ENCODE peak calls at places on chromosomes 5 and 9, in six cellular contexts. O is AG04450, K is GM12865, B is kidney, U is foreskin fibroblast, G is ovary. X is an unnamed sample.

GRCh38 chr5:28190011-28190410 is 1151.6 kb upstream of the CDH9 start:
- DNase-seq in O (no peak), K (no peak), B (no peak), U (no peak), G (no peak), X (no peak)

GRCh38 chr5:114311943-114312342 is 49.9 kb upstream of the KCNN2 start:
- DNase-seq in O (no peak), K (no peak), B (no peak), U (no peak), G (no peak), X (no peak)

GRCh38 chr5:3251784-3252183 is 343.8 kb upstream of the IRX1 start:
- DNase-seq in O (no peak), K (no peak), B (no peak), U (no peak), G (no peak), X (no peak)

GRCh38 chr5:97182571-97183099 is 412 bp downstream of the RIOK2 start:
- DNase-seq in O (no peak), K (peak; percentile 10), B (no peak), U (no peak), G (no peak), X (no peak)

GRCh38 chr5:56908942-56909293 is 478 bp upstream of the SETD9 start:
- DNase-seq in O (no peak), K (no peak), B (peak; percentile 92), U (no peak), G (no peak), X (peak; percentile 45)

GRCh38 chr5:74446673-74447337 is 193.7 kb downstream of the ENC1 start:
- DNase-seq in O (no peak), K (no peak), B (no peak), U (no peak), G (no peak), X (no peak)

GRCh38 chr9:14251146-14252071 is 62.5 kb downstream of the NFIB start:
- DNase-seq in O (peak; percentile 39), K (no peak), B (peak; percentile 78), U (peak; percentile 61), G (peak; percentile 53), X (peak; percentile 37)

GRCh38 chr9:89892053-89892419 is 287.2 kb downstream of the GADD45G start:
- DNase-seq in O (no peak), K (no peak), B (no peak), U (no peak), G (no peak), X (no peak)

GRCh38 chr5:63053019-63053638 is 474.5 kb downstream of the LRRC70 start:
- DNase-seq in O (no peak), K (no peak), B (no peak), U (no peak), G (peak; percentile 70), X (no peak)

GRCh38 chr5:71976449-71976848 is 130.8 kb upstream of the MAP1B start:
- DNase-seq in O (no peak), K (no peak), B (no peak), U (no peak), G (no peak), X (no peak)

GRCh38 chr5:87541033-87541432 is 128.3 kb upstream of the CCNH start:
- DNase-seq in O (no peak), K (peak; percentile 9), B (no peak), U (no peak), G (peak; percentile 53), X (peak; percentile 43)

GRCh38 chr9:116910201-116910600 is 223.1 kb downstream of the TRIM32 start:
- DNase-seq in O (no peak), K (peak; percentile 1), B (no peak), U (no peak), G (no peak), X (no peak)

GRCh38 chr9:15936316-15936869 is 383.6 kb downstream of the CCDC171 start:
- DNase-seq in O (no peak), K (no peak), B (peak; percentile 38), U (peak; percentile 88), G (no peak), X (peak; percentile 7)

GRCh38 chr5:131406997-131407638 is 143.3 kb downstream of the CDC42SE2 start:
- DNase-seq in O (no peak), K (no peak), B (no peak), U (no peak), G (no peak), X (no peak)

GRCh38 chr5:1513326-1514026 is 10.3 kb downstream of the LPCAT1 start:
- DNase-seq in O (no peak), K (no peak), B (no peak), U (no peak), G (peak; percentile 2), X (no peak)

GRCh38 chr5:135190345-135191083 is 156.5 kb upstream of the PITX1 start:
- DNase-seq in O (no peak), K (no peak), B (no peak), U (no peak), G (no peak), X (no peak)

GRCh38 chr5:57581772-57582171 is 99.2 kb upstream of the ACTBL2 start:
- DNase-seq in O (no peak), K (no peak), B (no peak), U (no peak), G (no peak), X (no peak)

GRCh38 chr9:105656131-105656921 is 5.9 kb upstream of the TAL2 start:
- DNase-seq in O (no peak), K (peak; percentile 33), B (peak; percentile 75), U (no peak), G (peak; percentile 18), X (no peak)

GRCh38 chr5:1787472-1788047 is 12.1 kb downstream of the MRPL36 start:
- DNase-seq in O (no peak), K (no peak), B (peak; percentile 63), U (no peak), G (no peak), X (no peak)

GRCh38 chr5:73523861-73524260 is 25.6 kb downstream of the BTF3 start:
- DNase-seq in O (no peak), K (no peak), B (no peak), U (no peak), G (no peak), X (no peak)

GRCh38 chr9:70428781-70429180 is 14.3 kb upstream of the KLF9 start:
- DNase-seq in O (no peak), K (no peak), B (no peak), U (no peak), G (no peak), X (no peak)

GRCh38 chr9:70003786-70004185 is 39.9 kb upstream of the MAMDC2 start:
- DNase-seq in O (no peak), K (no peak), B (no peak), U (peak; percentile 62), G (no peak), X (peak; percentile 6)

GRCh38 chr5:79845448-79846197 is 145.4 kb downstream of the MTX3 start:
- DNase-seq in O (peak; percentile 53), K (peak; percentile 9), B (no peak), U (peak; percentile 61), G (no peak), X (peak; percentile 76)

GRCh38 chr9:129109952-129110739 is 447 bp downstream of the CRAT start:
- DNase-seq in O (no peak), K (peak; percentile 18), B (peak; percentile 78), U (peak; percentile 26), G (peak; percentile 50), X (peak; percentile 7)

GRCh38 chr9:37944671-37945481 is 40.9 kb upstream of the SLC25A51 start:
- DNase-seq in O (no peak), K (no peak), B (no peak), U (no peak), G (no peak), X (peak; percentile 57)

GRCh38 chr5:75192804-75193203 is 43.9 kb downstream of the ANKRD31 start:
- DNase-seq in O (no peak), K (no peak), B (no peak), U (no peak), G (no peak), X (no peak)

GRCh38 chr9:128420060-128420650 is 502 bp upstream of the CERCAM start:
- DNase-seq in O (no peak), K (peak; percentile 76), B (peak; percentile 90), U (peak; percentile 66), G (peak; percentile 68), X (peak; percentile 31)

DNA sequence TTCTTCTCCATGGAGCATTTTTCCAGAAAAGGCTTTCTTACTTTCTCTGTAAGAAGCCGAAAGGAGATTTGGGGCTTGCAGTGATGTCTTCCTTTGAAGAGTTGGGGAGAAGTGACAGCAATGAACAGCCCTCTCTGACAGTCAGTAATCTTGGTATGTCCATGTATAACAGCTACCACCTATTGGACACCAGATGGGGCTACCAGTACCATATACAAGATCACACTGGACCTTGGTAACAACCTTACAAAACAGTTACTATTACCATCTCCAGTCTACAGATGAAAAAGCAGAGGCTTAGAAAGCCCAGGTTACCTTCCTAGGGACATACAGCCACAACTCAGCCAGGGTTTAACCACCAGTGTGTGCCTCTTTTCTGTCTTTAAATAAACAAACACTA is 272.7 kb upstream of the TRPC7 start:
- DNase-seq in O (no peak), K (no peak), B (no peak), U (no peak), G (no peak), X (peak; percentile 36)
- TF ChIP-seq CTCF in O (no peak), K (no peak), B (no peak), U (no peak), G (no peak), X (peak; percentile 66)

GRCh38 chr9:104091708-104092107 is 2.4 kb upstream of the SMC2 start:
- DNase-seq in O (peak; percentile 53), K (no peak), B (no peak), U (no peak), G (no peak), X (no peak)
- TF ChIP-seq CTCF in O (peak; percentile 69), K (no peak), B (no peak), U (no peak), G (no peak), X (no peak)

GRCh38 chr5:124906339-124907097 is 160.1 kb upstream of the ZNF608 start:
- DNase-seq in O (peak; percentile 26), K (no peak), B (peak; percentile 82), U (peak; percentile 82), G (peak; percentile 64), X (peak; percentile 50)
- TF ChIP-seq CTCF in O (peak; percentile 23), K (no peak), B (no peak), U (no peak), G (no peak), X (no peak)

GRCh38 chr5:10735569-10736255 is 25.3 kb downstream of the DAP start:
- DNase-seq in O (no peak), K (peak; percentile 45), B (no peak), U (no peak), G (no peak), X (no peak)

GRCh38 chr5:10736354-10736753 is 24.7 kb downstream of the DAP start:
- DNase-seq in O (no peak), K (no peak), B (no peak), U (no peak), G (no peak), X (no peak)

GRCh38 chr5:10740384-10740783 is 20.6 kb downstream of the DAP start:
- DNase-seq in O (no peak), K (no peak), B (no peak), U (no peak), G (no peak), X (no peak)

GRCh38 chr5:10736808-10737207 is 24.2 kb downstream of the DAP start:
- DNase-seq in O (no peak), K (no peak), B (no peak), U (no peak), G (no peak), X (no peak)

GRCh38 chr5:10737880-10738279 is 23.2 kb downstream of the DAP start:
- DNase-seq in O (no peak), K (no peak), B (no peak), U (no peak), G (no peak), X (no peak)
- TF ChIP-seq CTCF in O (no peak), K (no peak), B (no peak), U (no peak), G (no peak), X (no peak)

X was measured in HFFc6.